ENCODE peak calls at places on chromosomes 3 and 15, in four cellular contexts. D is esophagus squamous epithelium, G is psoas muscle, L is OCI-LY7. C is an unnamed sample. For H3K4me1, the result is how much of the 10 kb centered on the place peaks cover.

GRCh38 chr15:72992733-72993321 is 59.4 kb upstream of the NEO1 start:
- DNase-seq in D (no peak), G (no peak), L (no peak), C (no peak)

GRCh38 chr3:126522363-126522788 is 1.6 kb upstream of the CHST13 start:
- DNase-seq in D (no peak), G (peak), L (peak), C (peak)

GRCh38 chr3:197603317-197603933 is 47.7 kb upstream of the BDH1 start:
- DNase-seq in D (no peak), G (no peak), L (no peak), C (no peak)

GRCh38 chr3:39343076-39343717 is 13.7 kb downstream of the CCR8 start:
- DNase-seq in D (no peak), G (no peak), L (no peak), C (no peak)

GRCh38 chr15:66838671-66839239 is 136.7 kb downstream of the SMAD6 start:
- DNase-seq in D (no peak), G (no peak), L (peak), C (no peak)

GRCh38 chr3:50289130-50289529 is 3.1 kb downstream of the IFRD2 start:
- DNase-seq in D (no peak), G (no peak), L (no peak), C (peak)

GRCh38 chr3:197333901-197334639 is 35.7 kb upstream of the DLG1 start:
- DNase-seq in D (no peak), G (no peak), L (no peak), C (no peak)

GRCh38 chr3:17140670-17141505 is 256.1 kb downstream of the PLCL2 start:
- DNase-seq in D (no peak), G (peak), L (peak), C (no peak)

GRCh38 chr15:101037090-101037830 is 118.1 kb downstream of the LRRK1 start:
- DNase-seq in D (no peak), G (no peak), L (no peak), C (peak)

GRCh38 chr15:71634820-71635219 is 175.5 kb upstream of the NR2E3 start:
- DNase-seq in D (no peak), G (no peak), L (no peak), C (no peak)

GRCh38 chr15:40252438-40253178 is 13.7 kb downstream of the PAK6 start:
- DNase-seq in D (no peak), G (peak), L (no peak), C (no peak)

GRCh38 chr3:127680790-127681189 is 8.0 kb downstream of the ABTB1 start:
- DNase-seq in D (no peak), G (peak), L (no peak), C (peak)

GRCh38 chr15:83014205-83014653 is 2.8 kb upstream of the C15orf40 start:
- DNase-seq in D (no peak), G (no peak), L (no peak), C (no peak)

GRCh38 chr15:80343610-80344009 is 60.6 kb upstream of the ARNT2 start:
- DNase-seq in D (no peak), G (peak), L (no peak), C (no peak)

GRCh38 chr3:53531749-53532148 is 37.3 kb downstream of the CACNA1D start:
- DNase-seq in D (no peak), G (no peak), L (peak), C (no peak)

GRCh38 chr15:62035256-62035908 is 24.9 kb downstream of the VPS13C start:
- DNase-seq in D (no peak), G (no peak), L (no peak), C (no peak)

GRCh38 chr3:99534951-99535704 is 103.3 kb upstream of the COL8A1 start:
- DNase-seq in D (no peak), G (no peak), L (no peak), C (no peak)

GRCh38 chr15:77075528-77075927 is 4.6 kb upstream of the TSPAN3 start:
- DNase-seq in D (no peak), G (no peak), L (no peak), C (no peak)

GRCh38 chr3:4780545-4780957 is 198.7 kb upstream of the BHLHE40 start:
- DNase-seq in D (no peak), G (no peak), L (no peak), C (no peak)

GRCh38 chr3:10219737-10220136 is 28.5 kb upstream of the TATDN2 start:
- DNase-seq in D (no peak), G (no peak), L (no peak), C (no peak)

GRCh38 chr3:26624209-26624775 is 1.7 kb downstream of the LRRC3B start:
- DNase-seq in D (no peak), G (peak), L (no peak), C (peak)

GRCh38 chr3:141952611-141953010 is 76.2 kb downstream of the ATP1B3 start:
- DNase-seq in D (no peak), G (no peak), L (no peak), C (peak)

DNA sequence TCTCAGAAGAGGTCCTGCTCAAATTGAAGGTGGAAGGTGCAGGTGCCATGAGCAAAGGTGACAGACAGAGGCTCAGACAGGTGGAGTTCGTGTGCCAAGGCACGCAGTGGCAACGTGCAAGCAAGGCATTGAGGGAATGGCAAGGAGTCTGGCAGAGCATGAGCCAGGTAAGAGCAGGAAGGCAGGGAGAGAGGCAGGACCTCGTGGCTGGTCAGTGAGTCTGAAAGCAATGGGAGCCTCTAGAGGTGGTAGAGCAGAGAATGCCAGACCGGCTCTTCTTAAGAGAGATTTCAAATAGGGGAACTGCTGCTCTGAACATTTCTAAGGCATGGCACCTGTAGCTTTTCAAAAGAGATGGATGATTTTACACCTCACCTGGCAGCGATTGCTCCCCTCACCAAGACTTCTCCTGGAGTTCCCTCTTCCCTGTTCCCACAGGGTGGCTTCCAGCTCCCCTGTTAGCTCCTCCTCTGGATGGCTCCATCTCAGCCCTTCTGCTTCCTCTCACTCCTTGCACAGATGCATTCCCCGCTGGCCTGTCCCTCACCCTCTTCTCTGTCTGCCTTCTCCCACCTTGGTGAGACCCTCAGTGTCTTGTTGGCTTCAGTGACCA is 2.7 kb downstream of the MYO5C start:
- DNase-seq in D (no peak), G (no peak), L (peak), C (no peak)
- TF ChIP-seq CTCF in D (no peak), G (no peak), L (no peak), C (no peak)

GRCh38 chr3:125414671-125415070 is 39.5 kb upstream of the ZNF148 start:
- DNase-seq in D (no peak), G (no peak), L (no peak), C (no peak)

GRCh38 chr3:125416235-125416634 is 41.1 kb upstream of the ZNF148 start:
- DNase-seq in D (no peak), G (no peak), L (no peak), C (no peak)

GRCh38 chr3:125418306-125418705 is 43.2 kb upstream of the ZNF148 start:
- DNase-seq in D (no peak), G (no peak), L (no peak), C (no peak)
- H3K4me1 ChIP-seq in D (under half), G (under half), L (under half), C (under half)

GRCh38 chr15:99721896-99722295 is 11.3 kb downstream of the LYSMD4 start:
- DNase-seq in D (no peak), G (no peak), L (no peak), C (no peak)
- H3K27ac ChIP-seq in D (peak), G (peak), L (no peak), C (no peak)

GRCh38 chr3:181105636-181106035 is 116.1 kb upstream of the DNAJC19 start:
- DNase-seq in D (no peak), G (no peak), L (no peak), C (no peak)

DNA sequence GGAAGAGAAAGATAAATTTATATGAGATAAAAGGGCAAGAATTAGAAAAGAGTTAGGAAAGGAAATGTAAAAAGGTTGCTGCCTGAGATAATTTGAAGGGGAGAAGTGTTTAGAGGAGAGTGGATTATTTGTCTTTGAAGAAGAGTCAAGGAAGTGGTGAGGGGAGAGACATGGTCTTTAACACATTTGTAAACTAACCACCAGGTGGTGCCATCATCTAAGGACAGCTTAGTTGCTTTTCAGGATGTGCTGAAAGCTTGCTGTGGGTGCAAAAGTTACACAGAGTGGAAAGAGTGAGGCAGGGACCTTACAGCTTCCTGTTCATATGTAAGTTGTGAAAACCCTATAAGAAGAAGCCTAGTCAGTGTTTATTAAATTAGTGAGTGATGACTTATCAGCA is 114.1 kb upstream of the DNAJC19 start:
- DNase-seq in D (no peak), G (no peak), L (peak), C (no peak)
- TF ChIP-seq CTCF in D (no peak), G (no peak), L (peak), C (no peak)

GRCh38 chr3:23959147-23959900 is 14.2 kb downstream of the NR1D2 start:
- DNase-seq in D (no peak), G (no peak), L (no peak), C (no peak)

GRCh38 chr3:23961913-23962312 is 16.8 kb downstream of the NR1D2 start:
- DNase-seq in D (no peak), G (no peak), L (no peak), C (no peak)

GRCh38 chr3:23964537-23964936 is 19.5 kb downstream of the NR1D2 start:
- DNase-seq in D (no peak), G (no peak), L (no peak), C (no peak)

GRCh38 chr3:23960649-23961048 is 15.6 kb downstream of the NR1D2 start:
- DNase-seq in D (no peak), G (no peak), L (no peak), C (no peak)

DNA sequence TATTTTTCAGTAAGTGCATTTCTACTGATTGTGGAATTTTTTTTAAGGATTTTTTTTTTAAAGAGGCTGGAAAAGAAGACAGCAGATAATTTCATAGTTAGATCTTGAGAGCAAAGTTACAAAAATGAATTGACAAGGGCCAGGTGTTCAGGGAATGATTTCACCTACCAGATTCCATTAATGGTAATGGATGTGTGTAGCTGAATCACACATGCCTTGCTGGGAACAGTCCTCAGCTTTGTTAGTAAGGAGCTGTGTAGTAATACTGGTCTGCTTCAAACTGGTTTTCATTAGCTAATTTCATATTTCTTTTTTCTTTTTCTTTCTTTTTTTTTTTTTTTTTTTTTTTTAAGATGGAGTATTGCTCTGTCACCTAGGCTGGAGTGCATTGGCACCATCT is 16.0 kb downstream of the NR1D2 start:
- DNase-seq in D (no peak), G (no peak), L (no peak), C (no peak)
- H3K4me1 ChIP-seq in D (half or more), G (half or more), L (under half), C (under half)